ENCODE peak calls at places on chromosomes 2 and 18, in eight cellular contexts. A is activated B cell treated with CpG ODN at 0.5 μM for 24 hours, W is cardiac muscle cell, T is tibial artery, H is Calu3, D is AG04449, N is transverse colon, C is upper lobe of right lung. B is an unnamed sample.
A peak's percentile ranks its signal among the peaks of the same experiment; 100 is the strongest.

GRCh38 chr2:82968381-82968780 is 1490.7 kb downstream of the SUCLG1 start:
- DNase-seq in A (no peak), W (peak; percentile 64), T (no peak), H (no peak), D (no peak), N (no peak), C (no peak), B (no peak)

GRCh38 chr18:13371689-13372404 is 153.3 kb downstream of the LDLRAD4 start:
- DNase-seq in A (no peak), W (no peak), T (no peak), H (no peak), D (no peak), N (peak; percentile 66), C (no peak), B (no peak)

GRCh38 chr2:234951386-234952269 is at the start of gene SH3BP4:
- DNase-seq in A (peak; percentile 60), W (peak; percentile 85), T (peak; percentile 75), H (peak; percentile 87), D (no peak), N (peak; percentile 87), C (peak; percentile 91), B (peak; percentile 61)

GRCh38 chr18:60978338-60978737 is 354.9 kb upstream of the CDH20 start:
- DNase-seq in A (no peak), W (peak; percentile 69), T (no peak), H (no peak), D (peak; percentile 65), N (no peak), C (no peak), B (no peak)

GRCh38 chr2:173231465-173231864 is 123.2 kb upstream of the CDCA7 start:
- DNase-seq in A (no peak), W (no peak), T (no peak), H (no peak), D (no peak), N (no peak), C (no peak), B (no peak)

GRCh38 chr18:50870138-50870845 is 8.6 kb upstream of the ME2 start:
- DNase-seq in A (no peak), W (peak; percentile 36), T (no peak), H (peak; percentile 61), D (no peak), N (peak; percentile 26), C (peak; percentile 66), B (no peak)

GRCh38 chr2:15772196-15772595 is 168.2 kb upstream of the MYCN start:
- DNase-seq in A (no peak), W (no peak), T (no peak), H (no peak), D (no peak), N (no peak), C (no peak), B (no peak)

GRCh38 chr2:232385660-232386489 is 7.3 kb downstream of the ALPP start:
- DNase-seq in A (no peak), W (peak; percentile 97), T (no peak), H (peak; percentile 64), D (peak; percentile 93), N (no peak), C (peak; percentile 65), B (no peak)

GRCh38 chr2:204791230-204791629 is 246.0 kb downstream of the PARD3B start:
- DNase-seq in A (no peak), W (no peak), T (no peak), H (no peak), D (no peak), N (no peak), C (no peak), B (no peak)

GRCh38 chr2:189498205-189498604 is 56.9 kb downstream of the WDR75 start:
- DNase-seq in A (no peak), W (peak; percentile 42), T (no peak), H (no peak), D (no peak), N (no peak), C (no peak), B (no peak)

GRCh38 chr2:177783835-177784448 is 288.6 kb downstream of the PDE11A start:
- DNase-seq in A (no peak), W (peak; percentile 92), T (no peak), H (peak; percentile 31), D (no peak), N (no peak), C (no peak), B (no peak)

GRCh38 chr2:233974530-233975071 is 57.4 kb downstream of the TRPM8 start:
- DNase-seq in A (no peak), W (peak; percentile 85), T (no peak), H (peak; percentile 95), D (peak; percentile 79), N (no peak), C (no peak), B (peak; percentile 44)

GRCh38 chr2:170369894-170370293 is 191.9 kb downstream of the MYO3B start:
- DNase-seq in A (no peak), W (peak; percentile 40), T (no peak), H (no peak), D (no peak), N (no peak), C (no peak), B (no peak)

GRCh38 chr2:162091325-162092007 is 17.5 kb upstream of the DPP4 start:
- DNase-seq in A (no peak), W (no peak), T (no peak), H (peak; percentile 82), D (no peak), N (peak; percentile 65), C (no peak), B (no peak)

GRCh38 chr2:75513616-75514170 is 47.0 kb downstream of the EVA1A start:
- DNase-seq in A (no peak), W (peak; percentile 60), T (no peak), H (no peak), D (no peak), N (no peak), C (no peak), B (no peak)

GRCh38 chr2:126913329-126913728 is 14.6 kb downstream of the TEX51 start:
- DNase-seq in A (no peak), W (no peak), T (no peak), H (no peak), D (no peak), N (no peak), C (no peak), B (no peak)

GRCh38 chr2:200733713-200734198 is 78.0 kb upstream of the BZW1 start:
- DNase-seq in A (no peak), W (no peak), T (no peak), H (no peak), D (no peak), N (no peak), C (no peak), B (no peak)

GRCh38 chr2:46163804-46164569 is 133.2 kb upstream of the EPAS1 start:
- DNase-seq in A (no peak), W (peak; percentile 29), T (no peak), H (peak; percentile 66), D (no peak), N (peak; percentile 43), C (no peak), B (no peak)

GRCh38 chr2:42868096-42868495 is 75.7 kb upstream of the HAAO start:
- DNase-seq in A (no peak), W (no peak), T (no peak), H (no peak), D (no peak), N (no peak), C (no peak), B (no peak)

GRCh38 chr2:11434443-11434842 is 31.5 kb downstream of the E2F6 start:
- DNase-seq in A (no peak), W (no peak), T (no peak), H (no peak), D (no peak), N (no peak), C (no peak), B (no peak)

GRCh38 chr2:128660836-128661235 is 342.2 kb upstream of the HS6ST1 start:
- DNase-seq in A (no peak), W (no peak), T (no peak), H (no peak), D (no peak), N (no peak), C (peak; percentile 35), B (no peak)

GRCh38 chr18:77702686-77703085 is 453.0 kb downstream of the GALR1 start:
- DNase-seq in A (no peak), W (peak; percentile 12), T (no peak), H (no peak), D (no peak), N (no peak), C (no peak), B (no peak)

GRCh38 chr18:51621103-51621969 is 423.9 kb upstream of the MEX3C start:
- DNase-seq in A (no peak), W (peak; percentile 86), T (no peak), H (peak; percentile 66), D (no peak), N (peak; percentile 37), C (peak; percentile 64), B (no peak)

GRCh38 chr2:225495706-225496105 is 96.2 kb downstream of the NYAP2 start:
- DNase-seq in A (no peak), W (no peak), T (no peak), H (no peak), D (no peak), N (no peak), C (no peak), B (no peak)
- TF ChIP-seq CTCF in A (no peak), W (no peak), T (no peak), H (no peak), D (no peak), N (no peak), C (no peak), B (no peak)

GRCh38 chr2:88055436-88056128 is at the start of gene KRCC1:
- DNase-seq in A (peak; percentile 88), W (peak; percentile 98), T (peak; percentile 94), H (peak; percentile 95), D (peak; percentile 75), N (peak; percentile 97), C (peak; percentile 98), B (peak; percentile 96)
- TF ChIP-seq CTCF in A (no peak), W (no peak), T (peak; percentile 12), H (no peak), D (peak; percentile 5), N (no peak), C (no peak), B (no peak)

DNA sequence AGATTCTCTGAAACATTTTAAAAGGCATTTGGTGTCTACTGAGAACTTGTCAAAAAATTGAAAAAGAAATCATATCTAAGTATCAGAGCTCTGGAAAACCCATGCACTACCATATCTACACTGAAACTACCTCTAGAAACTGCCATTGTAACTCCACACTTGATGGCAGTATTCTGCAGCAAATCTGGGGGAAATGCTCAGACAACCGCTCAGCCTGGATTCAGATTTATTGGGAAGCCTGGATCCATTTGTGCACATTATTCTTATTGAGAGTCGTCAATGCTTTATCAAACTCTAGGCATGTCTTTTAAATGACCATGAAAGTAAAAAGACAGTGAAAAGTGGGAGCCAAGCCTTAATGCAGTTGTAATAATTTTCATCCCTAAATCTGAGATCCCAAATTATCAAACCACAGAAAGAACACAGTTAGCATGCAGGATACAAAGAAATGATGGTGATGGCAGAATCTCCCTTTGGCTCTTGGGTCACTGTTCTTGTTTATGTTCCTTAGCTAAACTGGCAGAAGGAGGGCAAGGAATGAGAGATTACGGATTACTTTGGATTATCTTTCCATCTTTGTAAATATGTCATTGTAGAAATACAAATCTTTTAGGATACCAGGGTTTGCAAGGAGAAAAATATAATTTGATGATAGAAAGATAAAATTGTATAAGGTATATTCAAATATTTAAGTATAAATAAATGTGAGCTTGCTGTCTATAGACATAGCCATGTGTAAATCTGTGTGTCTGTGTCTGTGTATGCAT is 512.1 kb upstream of the SYT4 start:
- DNase-seq in A (no peak), W (peak; percentile 46), T (no peak), H (no peak), D (no peak), N (no peak), C (no peak), B (no peak)
- TF ChIP-seq CTCF in A (no peak), W (peak; percentile 47), T (peak; percentile 15), H (no peak), D (peak; percentile 17), N (no peak), C (no peak), B (no peak)

GRCh38 chr2:13056259-13056843 is 339.6 kb downstream of the TRIB2 start:
- DNase-seq in A (no peak), W (peak; percentile 26), T (no peak), H (peak; percentile 5), D (no peak), N (no peak), C (no peak), B (no peak)
- TF ChIP-seq CTCF in A (no peak), W (peak; percentile 54), T (no peak), H (peak; percentile 35), D (peak; percentile 18), N (peak; percentile 18), C (peak; percentile 44), B (no peak)